ENCODE peak calls at places on chromosomes 3 and 15, in five cellular contexts. T is cardiac fibroblast; K is stimulated activated CD8-positive, alpha-beta memory T cell treated with anti-CD3 and anti-CD28 coated beads, Interleukin-7, amount 100 ng/mL, for 24 hours; E is cardiac muscle cell; I is activated effector memory CD4-positive, alpha-beta T cell treated with anti-CD3 and anti-CD28 coated beads, Interleukin-2, amount 50 U/mL, for 16 hours. G is an unnamed sample.

GRCh38 chr3:58006661-58007060 is 1.6 kb upstream of the FLNB start:
- DNase-seq in K (no peak), I (no peak), E (no peak), T (no peak), G (no peak)

GRCh38 chr3:133937756-133938601 is 42.3 kb upstream of the RAB6B start:
- DNase-seq in T (peak), E (peak), I (no peak), K (no peak), G (no peak)

GRCh38 chr3:189937302-189938255 is 183.1 kb downstream of the P3H2 start:
- DNase-seq in E (peak), K (no peak), T (peak), I (no peak), G (no peak)

GRCh38 chr3:46020766-46021510 is 6.3 kb downstream of the XCR1 start:
- DNase-seq in T (no peak), I (no peak), K (no peak), E (no peak), G (no peak)

GRCh38 chr3:109806929-109807328 is 469.6 kb upstream of the DPPA4 start:
- DNase-seq in K (no peak), E (peak), T (peak), I (peak), G (peak)

GRCh38 chr3:115146032-115146417 is 1.1 kb downstream of the ZBTB20 start:
- DNase-seq in K (peak), E (peak), I (peak), T (peak), G (no peak)

GRCh38 chr3:57052662-57053061 is 7.8 kb upstream of the SPATA12 start:
- DNase-seq in K (no peak), T (no peak), E (no peak), I (no peak), G (no peak)

GRCh38 chr3:183295211-183295610 is 42.2 kb downstream of the B3GNT5 start:
- DNase-seq in T (peak), E (peak), I (no peak), K (no peak), G (no peak)

GRCh38 chr3:150721285-150722130 is 17.8 kb upstream of the ERICH6 start:
- DNase-seq in K (no peak), T (peak), I (no peak), E (peak), G (no peak)

GRCh38 chr3:159548675-159549335 is 439.8 kb upstream of the IL12A start:
- DNase-seq in K (no peak), E (peak), I (no peak), T (peak), G (no peak)

GRCh38 chr3:170007031-170007663 is 30.6 kb upstream of the GPR160 start:
- DNase-seq in K (no peak), E (peak), I (no peak), T (peak), G (no peak)

GRCh38 chr3:129564981-129565644 is 22.1 kb downstream of the H1-8 start:
- DNase-seq in I (no peak), E (no peak), T (no peak), K (no peak), G (no peak)

GRCh38 chr15:54979949-54980348 is 216.8 kb downstream of the RSL24D1 start:
- DNase-seq in I (no peak), T (no peak), K (no peak), E (no peak), G (no peak)

GRCh38 chr3:150000631-150001030 is 29.9 kb upstream of the PFN2 start:
- DNase-seq in T (peak), K (no peak), E (no peak), I (no peak), G (no peak)

GRCh38 chr3:129690406-129690805 is 83.9 kb upstream of the PLXND1 start:
- DNase-seq in E (peak), I (no peak), T (peak), K (no peak), G (peak)

GRCh38 chr3:142028174-142028833 is 121.0 kb downstream of the TFDP2 start:
- DNase-seq in K (no peak), I (no peak), E (peak), T (peak), G (no peak)

GRCh38 chr3:108862865-108863798 is 40.5 kb downstream of the TRAT1 start:
- DNase-seq in K (no peak), T (peak), I (peak), E (peak), G (no peak)

GRCh38 chr3:186949281-186949982 is 19.1 kb downstream of the ST6GAL1 start:
- DNase-seq in K (no peak), E (no peak), I (no peak), T (peak), G (no peak)

GRCh38 chr3:56862352-56863062 is 60.8 kb upstream of the ARHGEF3 start:
- DNase-seq in I (no peak), E (peak), K (no peak), T (peak), G (no peak)

GRCh38 chr3:136276049-136276755 is 26.1 kb downstream of the PCCB start:
- DNase-seq in I (no peak), K (no peak), E (peak), T (no peak), G (no peak)

GRCh38 chr3:184688251-184688851 is 23.5 kb downstream of the MAGEF1 start:
- DNase-seq in T (peak), I (peak), K (no peak), E (peak), G (no peak)

GRCh38 chr3:153442386-153442785 is 280.4 kb downstream of the RAP2B start:
- DNase-seq in K (no peak), E (peak), T (peak), I (no peak), G (no peak)

GRCh38 chr3:159904911-159905310 is 83.7 kb upstream of the IL12A start:
- DNase-seq in T (no peak), I (no peak), K (no peak), E (no peak), G (no peak)

GRCh38 chr3:71150293-71150954 is 433.1 kb downstream of the FOXP1 start:
- DNase-seq in I (no peak), E (no peak), K (no peak), T (no peak), G (no peak)

GRCh38 chr3:42659451-42660130 is 6.1 kb downstream of the ZBTB47 start:
- DNase-seq in K (no peak), I (peak), T (no peak), E (no peak), G (no peak)

GRCh38 chr15:41256577-41257038 is 25.5 kb downstream of the CHP1 start:
- DNase-seq in K (no peak), I (no peak), E (peak), T (no peak), G (no peak)

GRCh38 chr3:46921041-46921440 is 43.5 kb downstream of the PTH1R start:
- DNase-seq in E (no peak), K (no peak), I (no peak), T (no peak), G (no peak)

GRCh38 chr3:114892880-114893279 is 254.2 kb downstream of the ZBTB20 start:
- DNase-seq in I (no peak), T (no peak), E (no peak), K (no peak), G (no peak)

GRCh38 chr15:28273468-28273867 is 48.5 kb downstream of the HERC2 start:
- DNase-seq in T (peak), K (no peak), I (no peak), E (peak), G (no peak)

GRCh38 chr15:65385868-65386253 is 8.1 kb upstream of the IGDCC3 start:
- DNase-seq in E (peak), I (no peak), T (peak), K (no peak), G (no peak)

GRCh38 chr3:13890377-13891016 is 10.6 kb upstream of the WNT7A start:
- DNase-seq in I (peak), T (no peak), K (no peak), E (no peak), G (peak)